ENCODE peak calls at places on chromosomes 5 and 9, in ten cellular contexts. E is kidney, J is GM23248, C is H1, B is colonic mucosa, Q is H9, Y is SK-N-SH, Z is MM.1S, X is neural progenitor cell, L is PC-3. V is an unnamed sample. For H3K4me1, the result is how much of the 10 kb centered on the place peaks cover.

GRCh38 chr5:59685806-59686205 is 207.7 kb downstream of the PDE4D start:
- DNase-seq in E (no peak), J (peak), C (no peak), B (no peak), Q (no peak), Y (no peak), Z (peak), X (no peak), L (no peak), V (no peak)

GRCh38 chr5:145178667-145179523 is 656.2 kb downstream of the PRELID2 start:
- DNase-seq in E (no peak), J (peak), C (no peak), B (no peak), Q (no peak), Y (no peak), Z (no peak), X (peak), L (no peak), V (peak)

GRCh38 chr9:22446589-22446949 is at the start of gene DMRTA1:
- DNase-seq in E (peak), J (peak), C (no peak), B (peak), Q (peak), Y (peak), Z (peak), X (peak), L (peak), V (peak)

GRCh38 chr5:147467973-147468508 is 41.8 kb downstream of the DPYSL3 start:
- DNase-seq in E (no peak), J (peak), C (no peak), B (no peak), Q (no peak), Y (no peak), Z (no peak), X (peak), L (no peak), V (no peak)

GRCh38 chr9:94829380-94830070 is 103.0 kb downstream of the AOPEP start:
- DNase-seq in E (no peak), J (no peak), C (peak), B (peak), Q (no peak), Y (no peak), Z (no peak), X (no peak), L (no peak), V (no peak)

GRCh38 chr5:10633271-10634049 is 69.6 kb downstream of the ANKRD33B start:
- DNase-seq in E (no peak), J (no peak), C (no peak), B (no peak), Q (no peak), Y (no peak), Z (peak), X (no peak), L (no peak), V (no peak)

GRCh38 chr5:148998174-148998797 is 64.6 kb downstream of the SH3TC2 start:
- DNase-seq in E (no peak), J (peak), C (no peak), B (peak), Q (no peak), Y (peak), Z (peak), X (peak), L (peak), V (peak)

GRCh38 chr9:122954253-122954691 is 13.5 kb downstream of the RABGAP1 start:
- DNase-seq in E (no peak), J (peak), C (no peak), B (no peak), Q (no peak), Y (no peak), Z (no peak), X (no peak), L (peak), V (peak)

GRCh38 chr5:80960531-80961375 is 590 bp downstream of the RASGRF2 start:
- DNase-seq in E (peak), J (peak), C (peak), B (peak), Q (peak), Y (peak), Z (no peak), X (peak), L (no peak), V (peak)

GRCh38 chr5:179264053-179264540 is 81.2 kb downstream of the ADAMTS2 start:
- DNase-seq in E (peak), J (no peak), C (peak), B (peak), Q (peak), Y (peak), Z (no peak), X (no peak), L (no peak), V (no peak)

GRCh38 chr5:174309131-174309845 is 263.8 kb downstream of the NSG2 start:
- DNase-seq in E (no peak), J (no peak), C (peak), B (peak), Q (peak), Y (no peak), Z (no peak), X (no peak), L (no peak), V (no peak)

GRCh38 chr9:72363908-72364678 is 915 bp downstream of the ZFAND5 start:
- DNase-seq in E (peak), J (peak), C (peak), B (peak), Q (peak), Y (peak), Z (peak), X (peak), L (peak), V (peak)

GRCh38 chr9:135865531-135865930 is 41.8 kb downstream of the CAMSAP1 start:
- DNase-seq in E (no peak), J (peak), C (no peak), B (no peak), Q (no peak), Y (no peak), Z (no peak), X (no peak), L (no peak), V (no peak)

GRCh38 chr9:137088121-137088520 is 1.3 kb downstream of the MAN1B1 start:
- DNase-seq in E (no peak), J (no peak), C (no peak), B (no peak), Q (no peak), Y (no peak), Z (no peak), X (no peak), L (no peak), V (no peak)

GRCh38 chr5:132238169-132238744 is 10.6 kb upstream of the P4HA2 start:
- DNase-seq in E (no peak), J (peak), C (peak), B (peak), Q (peak), Y (peak), Z (peak), X (peak), L (peak), V (peak)

GRCh38 chr5:171419663-171420428 is 399 bp downstream of the FGF18 start:
- DNase-seq in E (no peak), J (peak), C (peak), B (peak), Q (peak), Y (peak), Z (peak), X (peak), L (no peak), V (no peak)

GRCh38 chr5:142432369-142432863 is 107.6 kb upstream of the SPRY4 start:
- DNase-seq in E (peak), J (no peak), C (no peak), B (peak), Q (no peak), Y (no peak), Z (no peak), X (no peak), L (no peak), V (no peak)

GRCh38 chr9:34275811-34276210 is 53.3 kb downstream of the KIF24 start:
- DNase-seq in E (no peak), J (no peak), C (no peak), B (no peak), Q (no peak), Y (no peak), Z (no peak), X (no peak), L (no peak), V (no peak)

GRCh38 chr9:70352802-70353201 is 61.7 kb downstream of the KLF9 start:
- DNase-seq in E (no peak), J (peak), C (no peak), B (no peak), Q (no peak), Y (no peak), Z (no peak), X (no peak), L (no peak), V (no peak)

GRCh38 chr5:62142351-62142750 is 163.7 kb upstream of the KIF2A start:
- DNase-seq in E (no peak), J (no peak), C (no peak), B (no peak), Q (no peak), Y (no peak), Z (no peak), X (no peak), L (no peak), V (no peak)

GRCh38 chr5:139744471-139745120 is 51.0 kb upstream of the PSD2 start:
- DNase-seq in E (no peak), J (no peak), C (no peak), B (no peak), Q (no peak), Y (no peak), Z (no peak), X (no peak), L (no peak), V (no peak)

GRCh38 chr5:152464048-152464447 is 59.0 kb upstream of the NMUR2 start:
- DNase-seq in E (no peak), J (no peak), C (no peak), B (no peak), Q (no peak), Y (no peak), Z (no peak), X (no peak), L (no peak), V (no peak)

GRCh38 chr5:160166069-160166972 is 47.1 kb upstream of the PWWP2A start:
- DNase-seq in E (no peak), J (no peak), C (no peak), B (no peak), Q (peak), Y (no peak), Z (no peak), X (peak), L (no peak), V (no peak)

GRCh38 chr9:3960661-3961144 is 339.2 kb downstream of the GLIS3 start:
- DNase-seq in E (no peak), J (peak), C (no peak), B (no peak), Q (no peak), Y (no peak), Z (no peak), X (peak), L (peak), V (peak)

GRCh38 chr5:151589878-151590570 is 1.1 kb downstream of the FAT2 start:
- DNase-seq in E (no peak), J (peak), C (no peak), B (no peak), Q (no peak), Y (no peak), Z (no peak), X (no peak), L (peak), V (peak)

DNA sequence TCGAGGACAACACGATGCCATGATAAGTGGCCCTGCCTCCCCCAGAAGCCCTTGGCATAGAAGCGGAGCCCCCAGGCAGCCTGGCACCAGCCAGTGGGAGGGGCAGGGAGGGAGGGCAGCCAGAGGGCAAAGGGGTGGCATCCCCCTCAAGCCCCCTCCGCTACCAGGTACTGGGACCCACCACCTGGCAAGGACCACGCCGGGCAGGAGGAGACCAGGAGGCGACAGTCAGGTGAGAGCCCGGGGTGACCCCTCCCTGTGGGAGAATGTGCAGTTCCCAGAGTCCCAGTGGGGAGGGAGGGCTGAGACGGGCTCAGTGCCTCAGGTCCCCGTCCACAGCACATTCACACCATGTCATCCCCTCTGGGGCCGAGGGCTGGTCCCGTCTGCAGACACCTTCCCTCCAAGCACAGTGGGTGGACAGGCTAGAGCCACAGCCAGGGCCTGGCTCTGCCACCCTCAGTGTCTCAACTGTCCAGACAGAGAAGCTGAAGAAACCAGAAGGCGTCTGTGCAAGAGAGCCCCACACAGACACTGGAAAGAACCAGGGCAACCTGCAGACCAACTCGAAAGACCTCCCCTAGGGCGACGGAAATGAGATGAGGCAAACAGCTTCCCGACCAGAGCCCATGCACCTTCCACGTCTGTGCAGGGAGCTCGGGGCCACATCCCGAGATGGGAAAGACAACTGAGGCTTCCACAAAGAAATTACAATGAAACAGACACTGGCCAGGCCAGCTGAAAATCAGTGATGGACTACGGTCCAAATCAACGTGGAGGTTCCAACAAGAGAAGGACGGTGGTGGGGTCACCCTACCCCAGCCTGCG is 11.1 kb downstream of the BRD3 start:
- DNase-seq in E (peak), J (no peak), C (no peak), B (no peak), Q (no peak), Y (peak), Z (no peak), X (peak), L (no peak), V (no peak)
- H3K4me1 ChIP-seq in E (under half), J (under half), C (under half), B (under half), Q (under half), Y (half or more), Z (under half), X (under half), L (under half), V (under half)

GRCh38 chr9:127210851-127211730 is 53.5 kb upstream of the GARNL3 start:
- DNase-seq in E (no peak), J (no peak), C (no peak), B (no peak), Q (peak), Y (no peak), Z (no peak), X (peak), L (no peak), V (no peak)
- H3K9ac ChIP-seq in E (no peak), J (no peak), C (no peak), B (no peak), Q (no peak), Y (no peak), Z (no peak), X (no peak), L (no peak), V (no peak)

GRCh38 chr5:68230285-68230684 is 14.7 kb downstream of the PIK3R1 start:
- DNase-seq in E (no peak), J (no peak), C (no peak), B (no peak), Q (no peak), Y (no peak), Z (no peak), X (no peak), L (no peak), V (no peak)
- H3K4me1 ChIP-seq in E (under half), J (under half), C (under half), B (under half), Q (under half), Y (under half), Z (under half), X (under half), L (under half), V (half or more)

GRCh38 chr5:119409235-119409815 is 43.0 kb upstream of the HSD17B4 start:
- DNase-seq in E (no peak), J (no peak), C (peak), B (no peak), Q (no peak), Y (no peak), Z (peak), X (no peak), L (no peak), V (no peak)

GRCh38 chr5:119410448-119411170 is 41.7 kb upstream of the HSD17B4 start:
- DNase-seq in E (no peak), J (peak), C (peak), B (no peak), Q (no peak), Y (no peak), Z (no peak), X (no peak), L (no peak), V (no peak)

GRCh38 chr5:119412828-119413227 is 39.5 kb upstream of the HSD17B4 start:
- DNase-seq in E (no peak), J (no peak), C (no peak), B (peak), Q (no peak), Y (no peak), Z (no peak), X (no peak), L (no peak), V (no peak)

GRCh38 chr5:119411935-119412623 is 40.2 kb upstream of the HSD17B4 start:
- DNase-seq in E (no peak), J (peak), C (peak), B (peak), Q (peak), Y (peak), Z (peak), X (peak), L (peak), V (peak)

DNA sequence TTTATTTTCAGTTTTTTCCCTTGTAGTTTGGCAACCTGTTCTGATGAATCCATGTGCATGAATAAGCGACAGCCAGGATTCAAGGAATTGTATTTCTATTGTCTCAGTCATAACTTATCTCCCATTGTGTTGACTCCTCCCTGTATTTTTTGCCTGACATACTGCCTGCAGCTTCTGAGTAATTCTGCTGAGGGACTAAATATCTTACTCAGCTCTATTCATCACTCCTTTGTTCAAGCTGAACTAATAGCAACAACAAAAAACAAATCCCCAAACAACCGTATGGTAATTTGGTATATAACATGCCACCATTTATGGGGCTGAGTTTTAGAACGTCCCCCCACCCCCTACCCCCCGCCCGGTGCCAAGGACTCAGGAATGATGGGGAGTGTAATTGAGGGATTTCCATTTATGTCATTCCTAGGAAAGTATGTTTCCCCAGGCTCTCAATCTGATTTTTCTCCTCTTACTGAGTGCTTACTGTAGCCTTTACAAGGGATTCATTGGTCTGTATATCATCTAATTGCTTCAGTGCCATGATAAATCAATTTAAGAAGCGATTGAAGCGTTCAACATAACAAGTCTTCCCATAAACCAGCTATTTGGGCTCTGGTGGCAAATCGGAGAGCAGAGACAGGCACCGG is 40.9 kb upstream of the HSD17B4 start:
- DNase-seq in E (no peak), J (peak), C (no peak), B (no peak), Q (no peak), Y (no peak), Z (no peak), X (no peak), L (peak), V (peak)
- H3K9ac ChIP-seq in E (peak), J (peak), C (no peak), B (peak), Q (no peak), Y (peak), Z (no peak), X (no peak), L (peak), V (peak)

GRCh38 chr9:19313573-19313972 is 66.5 kb downstream of the RPS6 start:
- DNase-seq in E (no peak), J (no peak), C (no peak), B (no peak), Q (no peak), Y (no peak), Z (no peak), X (no peak), L (no peak), V (no peak)
- H3K4me1 ChIP-seq in E (under half), J (under half), C (under half), B (under half), Q (under half), Y (under half), Z (under half), X (under half), L (under half), V (under half)

GRCh38 chr5:138180183-138180782 is 1.4 kb downstream of the KIF20A start:
- DNase-seq in E (no peak), J (peak), C (no peak), B (no peak), Q (no peak), Y (peak), Z (peak), X (peak), L (peak), V (peak)

GRCh38 chr5:138182808-138183207 is 3.9 kb downstream of the KIF20A start:
- DNase-seq in E (no peak), J (no peak), C (no peak), B (no peak), Q (no peak), Y (no peak), Z (no peak), X (no peak), L (no peak), V (no peak)

GRCh38 chr5:138188632-138189031 is 9.7 kb downstream of the KIF20A start:
- DNase-seq in E (no peak), J (no peak), C (no peak), B (no peak), Q (no peak), Y (no peak), Z (no peak), X (no peak), L (no peak), V (no peak)

GRCh38 chr5:138180841-138181240 is 1.9 kb downstream of the KIF20A start:
- DNase-seq in E (no peak), J (no peak), C (no peak), B (no peak), Q (no peak), Y (no peak), Z (no peak), X (no peak), L (no peak), V (no peak)

DNA sequence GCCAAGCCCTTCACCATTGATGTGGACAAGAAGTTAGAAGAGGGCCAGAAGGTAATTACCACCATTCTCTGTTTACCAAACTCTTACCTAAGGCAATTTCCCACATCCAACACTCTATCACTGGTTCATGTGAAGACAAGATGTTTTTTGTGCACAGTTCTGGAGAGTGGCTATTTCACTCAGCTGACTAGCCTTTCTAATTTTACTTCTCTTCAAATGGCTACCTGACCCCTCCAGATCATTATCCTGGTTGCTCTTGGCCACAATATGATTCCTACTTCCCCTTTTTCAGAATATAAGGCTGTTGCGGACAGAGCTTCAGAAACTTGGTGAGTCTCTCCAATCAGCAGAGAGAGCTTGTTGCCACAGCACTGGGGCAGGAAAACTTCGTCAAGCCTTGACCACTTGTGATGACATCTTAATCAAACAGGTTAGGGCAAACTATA is 7.1 kb downstream of the KIF20A start:
- DNase-seq in E (no peak), J (no peak), C (no peak), B (no peak), Q (no peak), Y (no peak), Z (peak), X (no peak), L (no peak), V (no peak)
- H3K9ac ChIP-seq in E (no peak), J (no peak), C (no peak), B (no peak), Q (no peak), Y (no peak), Z (no peak), X (no peak), L (no peak), V (no peak)

GRCh38 chr5:98771389-98772109 is 1.9 kb upstream of the RGMB start:
- DNase-seq in E (no peak), J (peak), C (no peak), B (peak), Q (peak), Y (peak), Z (peak), X (peak), L (peak), V (peak)

GRCh38 chr5:98773214-98773463 is 324 bp upstream of the RGMB start:
- DNase-seq in E (no peak), J (no peak), C (no peak), B (no peak), Q (no peak), Y (no peak), Z (no peak), X (no peak), L (no peak), V (no peak)

GRCh38 chr5:98770911-98771322 is 2.5 kb upstream of the RGMB start:
- DNase-seq in E (no peak), J (no peak), C (no peak), B (no peak), Q (no peak), Y (peak), Z (no peak), X (no peak), L (no peak), V (peak)

GRCh38 chr5:98773464-98774191 is at the start of gene RGMB:
- DNase-seq in E (peak), J (peak), C (peak), B (peak), Q (peak), Y (peak), Z (peak), X (peak), L (peak), V (peak)

GRCh38 chr5:98772415-98773213 is 849 bp upstream of the RGMB start:
- DNase-seq in E (peak), J (peak), C (no peak), B (peak), Q (peak), Y (peak), Z (peak), X (peak), L (peak), V (peak)
- H3K4me1 ChIP-seq in E (under half), J (under half), C (under half), B (under half), Q (under half), Y (under half), Z (under half), X (under half), L (under half), V (under half)

V was measured in mammary epithelial cell.